ENCODE peak calls at places on chromosomes 6 and 20, in four cellular contexts. N, L, X and W are unnamed samples. For H3K4me1, the result is how much of the 10 kb centered on the place peaks cover.

GRCh38 chr20:50536333-50536732 is 26.1 kb downstream of the PTPN1 start:
- DNase-seq in N (no peak), L (no peak), X (no peak), W (no peak)

GRCh38 chr6:16362296-16362695 is 123.9 kb downstream of the GMPR start:
- DNase-seq in N (no peak), L (no peak), X (no peak), W (no peak)

GRCh38 chr6:167817729-167818128 is 9.0 kb upstream of the AFDN start:
- DNase-seq in N (no peak), L (no peak), X (no peak), W (no peak)

GRCh38 chr6:32614366-32615081 is 22.7 kb upstream of the HLA-DQA1 start:
- DNase-seq in N (no peak), L (no peak), X (no peak), W (no peak)

GRCh38 chr6:67875877-67876383 is 759.2 kb upstream of the ADGRB3 start:
- DNase-seq in N (no peak), L (no peak), X (no peak), W (no peak)

GRCh38 chr20:57524511-57525176 is at the start of gene CTCFL:
- DNase-seq in N (no peak), L (no peak), X (no peak), W (no peak)

GRCh38 chr6:159217595-159218275 is 48.5 kb downstream of the FNDC1 start:
- DNase-seq in N (peak), L (no peak), X (no peak), W (no peak)

GRCh38 chr6:90079555-90080490 is 185.6 kb downstream of the GJA10 start:
- DNase-seq in N (no peak), L (no peak), X (no peak), W (no peak)

GRCh38 chr6:157260735-157261134 is 62.6 kb downstream of the TMEM242 start:
- DNase-seq in N (no peak), L (no peak), X (no peak), W (no peak)

GRCh38 chr6:167575201-167575696 is 250.4 kb downstream of the TTLL2 start:
- DNase-seq in N (no peak), L (no peak), X (no peak), W (no peak)

GRCh38 chr20:5480824-5481600 is 164.3 kb upstream of the PROKR2 start:
- DNase-seq in N (peak), L (no peak), X (peak), W (no peak)

GRCh38 chr6:76984572-76984971 is 478.7 kb downstream of the HTR1B start:
- DNase-seq in N (no peak), L (no peak), X (no peak), W (no peak)

GRCh38 chr6:29071831-29072723 is 15.0 kb downstream of the OR2B3 start:
- DNase-seq in N (no peak), L (no peak), X (peak), W (no peak)

GRCh38 chr6:106517699-106518098 is 111.6 kb downstream of the RTN4IP1 start:
- DNase-seq in N (no peak), L (no peak), X (no peak), W (no peak)

GRCh38 chr6:143337201-143337949 is 113.1 kb downstream of the ADAT2 start:
- DNase-seq in N (peak), L (peak), X (peak), W (no peak)

GRCh38 chr6:20969551-20969950 is 435.3 kb downstream of the CDKAL1 start:
- DNase-seq in N (no peak), L (no peak), X (no peak), W (no peak)

GRCh38 chr6:73455865-73456629 is 4.0 kb upstream of the CGAS start:
- DNase-seq in N (no peak), L (no peak), X (no peak), W (no peak)

GRCh38 chr6:444653-445275 is 53.2 kb downstream of the IRF4 start:
- DNase-seq in N (no peak), L (no peak), X (no peak), W (no peak)

GRCh38 chr6:19690676-19691075 is 146.5 kb upstream of the ID4 start:
- DNase-seq in N (no peak), L (no peak), X (no peak), W (no peak)

GRCh38 chr6:73985891-73986290 is 289.9 kb downstream of the CD109 start:
- DNase-seq in N (no peak), L (no peak), X (no peak), W (no peak)

GRCh38 chr6:151196571-151196970 is 43.2 kb upstream of the AKAP12 start:
- DNase-seq in N (peak), L (no peak), X (peak), W (peak)

GRCh38 chr6:135922170-135922569 is 70.7 kb downstream of the PDE7B start:
- DNase-seq in N (peak), L (peak), X (no peak), W (no peak)

GRCh38 chr6:81996414-81996813 is 243.9 kb upstream of the TENT5A start:
- DNase-seq in N (no peak), L (no peak), X (no peak), W (no peak)

GRCh38 chr20:59159822-59160740 is 3.5 kb upstream of the ZNF831 start:
- DNase-seq in N (no peak), L (no peak), X (peak), W (no peak)

GRCh38 chr6:4460595-4461475 is 315.4 kb upstream of the CDYL start:
- DNase-seq in N (peak), L (peak), X (peak), W (peak)

GRCh38 chr6:32971245-32971580 is 2.8 kb downstream of the BRD2 start:
- DNase-seq in N (no peak), L (no peak), X (no peak), W (no peak)

GRCh38 chr6:127267742-127268588 is 1.3 kb downstream of the RNF146 start:
- DNase-seq in N (no peak), L (no peak), X (no peak), W (no peak)

GRCh38 chr6:127277878-127278843 is 11.5 kb downstream of the RNF146 start:
- DNase-seq in N (no peak), L (no peak), X (no peak), W (no peak)

GRCh38 chr6:127276336-127276735 is 9.7 kb downstream of the RNF146 start:
- DNase-seq in N (no peak), L (no peak), X (no peak), W (no peak)

GRCh38 chr6:127273499-127273898 is 6.8 kb downstream of the RNF146 start:
- DNase-seq in N (no peak), L (no peak), X (no peak), W (no peak)
- H3K4me1 ChIP-seq in N (half or more), L (half or more), X (under half), W (under half)

GRCh38 chr6:7910654-7911344 is at the start of gene TXNDC5:
- DNase-seq in N (peak), L (peak), X (peak), W (peak)
- TF ChIP-seq POLR2A in N (peak), L (peak), X (no peak), W (no peak)

GRCh38 chr6:2842139-2842552 is 483 bp upstream of the SERPINB1 start:
- DNase-seq in N (no peak), L (no peak), X (no peak), W (no peak)
- H3K27ac ChIP-seq in N (peak), L (peak), X (peak), W (peak)

GRCh38 chr20:63873477-63873971 is 8.5 kb downstream of the TPD52L2 start:
- DNase-seq in N (peak), L (peak), X (peak), W (no peak)
- H3K4me1 ChIP-seq in N (under half), L (under half), X (under half), W (under half)

DNA sequence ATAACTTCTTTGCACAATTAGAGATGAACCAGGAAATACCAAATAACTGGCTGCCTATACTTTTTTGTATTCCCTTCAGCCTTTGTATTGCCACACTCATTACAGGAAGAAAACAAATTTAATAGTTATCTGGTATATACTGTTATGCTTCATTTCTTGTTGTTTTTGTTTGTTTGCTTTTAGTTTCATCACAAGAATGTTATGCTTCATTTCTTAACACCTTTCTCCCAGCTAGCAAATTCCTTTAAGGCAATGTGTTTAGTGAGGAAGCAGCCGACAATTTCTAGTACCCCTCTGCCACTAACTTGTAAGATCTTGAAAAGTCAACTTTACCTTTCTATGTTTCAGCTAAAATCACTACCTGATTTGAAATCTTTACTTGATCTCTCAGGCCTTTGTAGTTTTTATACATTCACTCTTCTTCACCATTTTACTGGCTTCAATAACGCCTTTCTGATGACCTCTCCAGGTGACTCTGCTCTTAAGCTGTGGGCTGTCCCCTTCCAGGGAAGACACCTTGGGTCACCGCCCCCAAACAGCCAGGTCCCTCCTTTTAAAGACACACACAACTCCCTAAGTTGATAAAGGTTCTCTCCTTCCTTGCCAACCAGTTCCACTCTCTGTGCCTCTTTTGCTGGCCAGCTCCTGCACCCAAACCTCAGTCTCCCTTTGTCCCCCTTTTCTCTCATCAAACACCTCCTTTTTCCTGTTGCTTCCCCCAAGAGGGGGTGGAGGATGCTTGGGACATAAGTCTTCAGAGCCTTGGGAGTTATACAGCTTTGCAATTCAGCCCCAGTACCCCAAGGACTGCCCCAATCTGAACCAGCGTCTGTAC is 1.2 kb downstream of the NCOA6 start:
- DNase-seq in N (peak), L (peak), X (peak), W (no peak)
- TF ChIP-seq POLR2A in N (peak), L (no peak), X (peak), W (no peak)

GRCh38 chr20:36573798-36574277 is 441 bp downstream of the TGIF2 start:
- DNase-seq in N (no peak), L (peak), X (peak), W (peak)

GRCh38 chr20:36573103-36573797 is at the start of gene TGIF2:
- DNase-seq in N (peak), L (peak), X (peak), W (peak)

GRCh38 chr20:36575066-36575743 is 1.8 kb downstream of the TGIF2 start:
- DNase-seq in N (peak), L (peak), X (peak), W (peak)

GRCh38 chr20:36572701-36573102 is 695 bp upstream of the TGIF2 start:
- DNase-seq in N (no peak), L (no peak), X (peak), W (no peak)

GRCh38 chr20:36574278-36575065 is 1.1 kb downstream of the TGIF2 start:
- DNase-seq in N (peak), L (peak), X (peak), W (peak)
- H3K27ac ChIP-seq in N (peak), L (no peak), X (peak), W (peak)